ENCODE peak calls at places on chromosome 4, in ten cellular contexts. Q, V, A, R, I, M, P, G, Y and X are unnamed samples.

GRCh38 chr4:1041936-1042330 is 30.5 kb downstream of the FGFRL1 start:
- DNase-seq in Q (no peak), A (no peak), Y (no peak), R (no peak), I (no peak), V (no peak), P (no peak), G (no peak), M (no peak), X (no peak)

GRCh38 chr4:8365353-8365752 is 75.2 kb downstream of the ACOX3 start:
- DNase-seq in V (no peak), R (no peak), I (no peak), M (no peak), P (no peak), A (no peak), Q (no peak), G (no peak), Y (no peak), X (no peak)

GRCh38 chr4:155604718-155605601 is 61.7 kb upstream of the GUCY1A1 start:
- DNase-seq in P (no peak), M (no peak), G (no peak), R (no peak), I (peak), Y (peak), V (no peak), Q (no peak), A (peak), X (no peak)

GRCh38 chr4:150006197-150006596 is 72.0 kb upstream of the DCLK2 start:
- DNase-seq in M (no peak), Q (no peak), A (peak), I (no peak), G (peak), Y (peak), P (no peak), R (no peak), V (peak), X (no peak)

GRCh38 chr4:159398236-159398638 is 295.4 kb downstream of the RAPGEF2 start:
- DNase-seq in A (peak), Q (no peak), Y (peak), R (no peak), M (no peak), P (no peak), I (no peak), G (no peak), V (no peak), X (no peak)

GRCh38 chr4:143616771-143617170 is 83.7 kb downstream of the FREM3 start:
- DNase-seq in R (peak), Q (no peak), G (no peak), A (no peak), Y (peak), P (no peak), V (no peak), M (no peak), I (peak), X (no peak)

GRCh38 chr4:110527156-110527555 is 51.2 kb downstream of the ENPEP start:
- DNase-seq in P (no peak), I (no peak), M (no peak), G (no peak), V (no peak), Y (no peak), R (no peak), Q (no peak), A (no peak), X (no peak)

GRCh38 chr4:166324321-166324720 is 451.3 kb downstream of the TLL1 start:
- DNase-seq in G (no peak), V (no peak), R (peak), M (no peak), P (no peak), Q (peak), A (no peak), I (no peak), Y (no peak), X (no peak)

GRCh38 chr4:95627709-95628108 is 78.9 kb upstream of the UNC5C start:
- DNase-seq in V (no peak), M (no peak), Q (no peak), G (no peak), I (no peak), P (no peak), Y (no peak), A (no peak), R (no peak), X (no peak)

GRCh38 chr4:177107288-177107901 is 202.3 kb upstream of the NEIL3 start:
- DNase-seq in V (no peak), P (no peak), A (no peak), G (no peak), Q (no peak), I (no peak), R (peak), Y (peak), M (no peak), X (no peak)

GRCh38 chr4:4780634-4781287 is 78.7 kb upstream of the MSX1 start:
- DNase-seq in A (peak), M (no peak), R (no peak), I (no peak), G (no peak), V (no peak), Q (no peak), Y (peak), P (no peak), X (no peak)

GRCh38 chr4:80336582-80336981 is 1.1 kb downstream of the CFAP299 start:
- DNase-seq in G (peak), Q (peak), R (peak), V (no peak), M (no peak), P (no peak), A (peak), Y (peak), I (no peak), X (no peak)

GRCh38 chr4:86627736-86628135 is 33.6 kb downstream of the PTPN13 start:
- DNase-seq in Y (no peak), V (no peak), A (no peak), R (no peak), M (no peak), P (no peak), G (no peak), I (no peak), Q (no peak), X (no peak)

GRCh38 chr4:110550260-110550659 is 72.6 kb downstream of the PITX2 start:
- DNase-seq in R (no peak), Q (no peak), G (no peak), I (no peak), M (no peak), P (no peak), V (no peak), Y (peak), A (peak), X (no peak)

GRCh38 chr4:7383251-7383650 is 51.5 kb downstream of the PSAPL1 start:
- DNase-seq in A (no peak), R (no peak), Y (no peak), G (no peak), P (no peak), V (no peak), Q (no peak), M (no peak), I (no peak), X (no peak)

GRCh38 chr4:103012085-103012484 is 7.4 kb downstream of the SLC9B1 start:
- DNase-seq in M (no peak), V (no peak), R (no peak), Q (no peak), A (peak), I (no peak), G (no peak), Y (peak), P (no peak), X (no peak)

GRCh38 chr4:177267911-177268310 is 41.8 kb upstream of the NEIL3 start:
- DNase-seq in P (no peak), Q (no peak), G (no peak), A (no peak), Y (no peak), R (no peak), V (no peak), M (no peak), I (no peak), X (no peak)

GRCh38 chr4:6762244-6762615 is 20.3 kb upstream of the KIAA0232 start:
- DNase-seq in M (no peak), I (no peak), G (no peak), Q (no peak), R (no peak), V (no peak), A (no peak), P (no peak), Y (no peak), X (no peak)